ENCODE peak calls at places on chromosomes 11 and 22, in seven cellular contexts. L is brain microvascular endothelial cell; Y is CD8-positive, alpha-beta T cell; U is AG09309; R is uterus; X is right lobe of liver; F is fibroblast of the aortic adventitia. Q is an unnamed sample.

GRCh38 chr11:57515332-57516060 is at the start of gene SLC43A1:
- DNase-seq in L (peak), Y (no peak), U (no peak), R (peak), X (peak), F (peak), Q (peak)

GRCh38 chr22:44828193-44828592 is 75.8 kb downstream of the ARHGAP8 start:
- DNase-seq in L (no peak), Y (no peak), U (no peak), R (no peak), X (peak), F (no peak), Q (no peak)

GRCh38 chr11:47216141-47216798 is 1.5 kb downstream of the DDB2 start:
- DNase-seq in L (peak), Y (no peak), U (peak), R (peak), X (no peak), F (peak), Q (no peak)

GRCh38 chr11:124982043-124982442 is 28.0 kb downstream of the CCDC15 start:
- DNase-seq in L (no peak), Y (no peak), U (no peak), R (no peak), X (no peak), F (no peak), Q (no peak)

GRCh38 chr11:44754876-44755552 is 28.3 kb downstream of the TSPAN18 start:
- DNase-seq in L (no peak), Y (no peak), U (no peak), R (peak), X (no peak), F (no peak), Q (no peak)

GRCh38 chr11:100849009-100849913 is 162.2 kb downstream of the ARHGAP42 start:
- DNase-seq in L (peak), Y (no peak), U (peak), R (no peak), X (no peak), F (peak), Q (no peak)

GRCh38 chr11:18313985-18314763 is 7.8 kb downstream of the HPS5 start:
- DNase-seq in L (peak), Y (no peak), U (no peak), R (no peak), X (no peak), F (no peak), Q (no peak)

GRCh38 chr11:34929794-34930763 is 13.7 kb downstream of the PDHX start:
- DNase-seq in L (no peak), Y (no peak), U (no peak), R (no peak), X (peak), F (no peak), Q (no peak)

GRCh38 chr11:126169291-126169690 is 42.2 kb downstream of the RPUSD4 start:
- DNase-seq in L (no peak), Y (no peak), U (no peak), R (no peak), X (no peak), F (no peak), Q (no peak)

GRCh38 chr11:8658210-8658968 is 24.1 kb downstream of the TRIM66 start:
- DNase-seq in L (no peak), Y (no peak), U (no peak), R (no peak), X (no peak), F (peak), Q (no peak)

GRCh38 chr22:44697423-44698179 is 4.4 kb upstream of the PRR5 start:
- DNase-seq in L (peak), Y (peak), U (no peak), R (peak), X (peak), F (peak), Q (peak)

GRCh38 chr22:37016134-37016910 is 2.9 kb downstream of the TST start:
- DNase-seq in L (no peak), Y (no peak), U (no peak), R (no peak), X (no peak), F (no peak), Q (no peak)

GRCh38 chr22:50308986-50309600 is 1.6 kb upstream of the PLXNB2 start:
- DNase-seq in L (no peak), Y (no peak), U (no peak), R (no peak), X (no peak), F (no peak), Q (no peak)

GRCh38 chr11:60305906-60306619 is 21.0 kb upstream of the MS4A6E start:
- DNase-seq in L (peak), Y (no peak), U (no peak), R (no peak), X (no peak), F (no peak), Q (no peak)

GRCh38 chr11:75944515-75944914 is 129.5 kb downstream of the UVRAG start:
- DNase-seq in L (no peak), Y (no peak), U (no peak), R (no peak), X (no peak), F (no peak), Q (no peak)

GRCh38 chr11:118143661-118144185 is 8.9 kb downstream of the SCN4B start:
- DNase-seq in L (no peak), Y (no peak), U (no peak), R (no peak), X (no peak), F (no peak), Q (no peak)

GRCh38 chr11:5803982-5804381 is 4.7 kb upstream of the OR52N2 start:
- DNase-seq in L (no peak), Y (no peak), U (no peak), R (no peak), X (no peak), F (no peak), Q (no peak)

GRCh38 chr22:41969110-41969646 is at the start of gene SEPTIN3:
- DNase-seq in L (no peak), Y (no peak), U (no peak), R (no peak), X (no peak), F (no peak), Q (no peak)

GRCh38 chr11:31262761-31263160 is 106.8 kb downstream of the DCDC1 start:
- DNase-seq in L (no peak), Y (no peak), U (no peak), R (no peak), X (no peak), F (peak), Q (no peak)

GRCh38 chr11:2100361-2101170 is 38.6 kb downstream of the IGF2 start:
- DNase-seq in L (no peak), Y (no peak), U (no peak), R (no peak), X (peak), F (no peak), Q (no peak)

GRCh38 chr11:130181295-130182272 is 22.0 kb downstream of the ST14 start:
- DNase-seq in L (peak), Y (no peak), U (peak), R (no peak), X (peak), F (peak), Q (no peak)

GRCh38 chr11:101870510-101870909 is 44.3 kb upstream of the CEP126 start:
- DNase-seq in L (peak), Y (no peak), U (no peak), R (no peak), X (no peak), F (peak), Q (no peak)

GRCh38 chr22:42960146-42960509 is 54.8 kb downstream of the PACSIN2 start:
- DNase-seq in L (no peak), Y (no peak), U (no peak), R (no peak), X (no peak), F (no peak), Q (no peak)

GRCh38 chr11:46272816-46273427 is 4.5 kb upstream of the CREB3L1 start:
- DNase-seq in L (no peak), Y (no peak), U (no peak), R (peak), X (no peak), F (peak), Q (no peak)

GRCh38 chr22:17872491-17872890 is 98.2 kb upstream of the BID start:
- DNase-seq in L (no peak), Y (no peak), U (no peak), R (no peak), X (no peak), F (no peak), Q (no peak)

GRCh38 chr11:102223859-102224258 is 93.4 kb upstream of the BIRC3 start:
- DNase-seq in L (no peak), Y (no peak), U (no peak), R (no peak), X (no peak), F (peak), Q (no peak)

GRCh38 chr11:27701262-27702105 is 1.2 kb upstream of the BDNF start:
- DNase-seq in L (peak), Y (no peak), U (peak), R (no peak), X (no peak), F (peak), Q (no peak)

GRCh38 chr11:111063711-111064110 is 181.8 kb upstream of the POU2AF2 start:
- DNase-seq in L (no peak), Y (no peak), U (no peak), R (no peak), X (no peak), F (peak), Q (no peak)

GRCh38 chr11:126799974-126800373 is 200.6 kb downstream of the KIRREL3 start:
- DNase-seq in L (no peak), Y (no peak), U (peak), R (no peak), X (no peak), F (no peak), Q (no peak)

GRCh38 chr22:28229566-28230483 is 310.8 kb upstream of the PITPNB start:
- DNase-seq in L (peak), Y (no peak), U (no peak), R (no peak), X (no peak), F (peak), Q (no peak)

GRCh38 chr22:42433754-42434153 is 1.6 kb upstream of the NFAM1 start:
- DNase-seq in L (no peak), Y (no peak), U (no peak), R (no peak), X (no peak), F (no peak), Q (no peak)

GRCh38 chr11:84250834-84251613 is 964.9 kb upstream of the CCDC90B start:
- DNase-seq in L (no peak), Y (no peak), U (no peak), R (no peak), X (no peak), F (no peak), Q (no peak)

GRCh38 chr11:2891901-2892214 is 6.3 kb upstream of the CDKN1C start:
- DNase-seq in L (no peak), Y (no peak), U (no peak), R (peak), X (peak), F (peak), Q (no peak)

GRCh38 chr11:13277719-13278619 is at the start of gene BMAL1:
- DNase-seq in L (no peak), Y (peak), U (no peak), R (peak), X (peak), F (peak), Q (peak)

GRCh38 chr11:35747638-35748037 is 85.1 kb downstream of the TRIM44 start:
- DNase-seq in L (no peak), Y (no peak), U (no peak), R (no peak), X (no peak), F (no peak), Q (no peak)

GRCh38 chr11:110031171-110031570 is 62.0 kb upstream of the ZC3H12C start:
- DNase-seq in L (no peak), Y (no peak), U (no peak), R (no peak), X (no peak), F (no peak), Q (no peak)
- TF ChIP-seq CTCF in L (no peak), Y (no peak), U (no peak), R (no peak), X (no peak), F (no peak), Q (no peak)

GRCh38 chr11:11988862-11989261 is 19.6 kb downstream of the DKK3 start:
- DNase-seq in L (no peak), Y (no peak), U (no peak), R (no peak), X (no peak), F (no peak), Q (no peak)
- TF ChIP-seq CTCF in L (peak), Y (no peak), U (peak), R (no peak), X (no peak), F (peak), Q (peak)

GRCh38 chr11:67267188-67268035 is 1.1 kb downstream of the GRK2 start:
- DNase-seq in L (no peak), Y (no peak), U (no peak), R (peak), X (peak), F (no peak), Q (no peak)
- TF ChIP-seq CTCF in L (peak), Y (no peak), U (no peak), R (no peak), X (no peak), F (no peak), Q (no peak)

GRCh38 chr11:61555051-61555969 is 25.6 kb downstream of the SYT7 start:
- DNase-seq in L (no peak), Y (no peak), U (no peak), R (no peak), X (no peak), F (no peak), Q (no peak)
- TF ChIP-seq CTCF in L (peak), Y (no peak), U (no peak), R (no peak), X (no peak), F (peak), Q (peak)

DNA sequence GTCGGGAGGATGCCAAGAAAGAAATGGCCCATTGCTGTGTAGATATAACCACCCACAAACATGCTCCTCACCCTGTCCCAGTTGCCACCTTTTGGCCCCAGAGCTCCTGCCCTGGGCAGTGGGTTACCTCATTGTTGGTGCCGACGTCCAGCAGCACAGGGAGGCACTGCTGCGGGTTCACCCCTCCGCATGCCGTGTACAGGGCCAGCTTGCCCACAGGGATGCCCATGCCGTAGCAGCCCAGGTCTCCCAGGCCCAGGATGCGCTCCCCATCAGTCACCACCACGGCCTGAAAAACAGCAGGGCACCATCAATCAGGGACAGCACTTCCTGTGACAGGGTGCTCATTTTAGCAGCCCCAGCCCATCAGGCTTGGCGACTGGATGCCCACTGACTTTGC is 123.1 kb downstream of the CCDC81 start:
- DNase-seq in L (no peak), Y (no peak), U (no peak), R (no peak), X (no peak), F (no peak), Q (no peak)
- TF ChIP-seq CTCF in L (no peak), Y (no peak), U (no peak), R (no peak), X (no peak), F (no peak), Q (no peak)

GRCh38 chr11:103842795-103843194 is 193.6 kb upstream of the DDI1 start:
- DNase-seq in L (peak), Y (no peak), U (peak), R (no peak), X (no peak), F (peak), Q (no peak)

GRCh38 chr11:103849366-103849765 is 187.1 kb upstream of the DDI1 start:
- DNase-seq in L (no peak), Y (no peak), U (no peak), R (no peak), X (no peak), F (peak), Q (no peak)

GRCh38 chr11:103845331-103845730 is 191.1 kb upstream of the DDI1 start:
- DNase-seq in L (no peak), Y (no peak), U (no peak), R (no peak), X (no peak), F (peak), Q (no peak)

GRCh38 chr11:103842191-103842590 is 194.2 kb upstream of the DDI1 start:
- DNase-seq in L (no peak), Y (no peak), U (no peak), R (no peak), X (no peak), F (peak), Q (no peak)

GRCh38 chr11:103844327-103845215 is 191.9 kb upstream of the DDI1 start:
- DNase-seq in L (no peak), Y (no peak), U (no peak), R (no peak), X (no peak), F (no peak), Q (no peak)
- TF ChIP-seq CTCF in L (no peak), Y (no peak), U (no peak), R (no peak), X (no peak), F (no peak), Q (no peak)

DNA sequence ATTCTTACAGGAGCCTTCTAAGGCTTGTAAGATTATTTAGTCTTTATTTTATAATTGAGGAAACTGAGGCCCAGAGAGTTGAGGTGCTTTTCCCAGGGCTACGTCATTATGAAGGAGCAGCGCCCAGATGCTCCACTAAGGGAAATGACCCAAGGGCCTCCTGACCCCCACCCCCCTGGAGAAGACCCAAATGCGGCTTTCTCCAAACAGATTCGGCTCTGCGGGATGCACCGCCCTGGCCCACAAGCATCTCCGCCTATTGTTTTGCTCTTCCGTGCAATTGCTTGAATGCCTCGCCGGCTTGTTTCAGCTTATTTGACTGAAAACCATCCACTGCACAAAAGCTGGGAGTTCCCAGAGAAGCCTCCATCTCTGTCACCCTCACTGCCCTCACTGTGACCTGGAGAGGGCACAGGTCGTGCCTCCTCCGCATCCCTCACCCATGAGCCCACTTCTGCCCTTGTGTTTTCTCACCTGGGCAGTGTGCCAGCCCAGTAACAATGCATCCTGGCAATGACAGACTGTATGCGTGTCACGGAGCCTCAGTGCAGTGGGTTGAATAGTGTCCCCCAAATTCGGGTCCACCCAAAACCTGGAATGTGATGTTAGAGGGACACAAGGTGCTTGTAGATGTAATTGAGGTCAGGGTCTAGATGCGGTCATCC is 790.2 kb downstream of the TBC1D22A start:
- DNase-seq in L (no peak), Y (no peak), U (no peak), R (no peak), X (no peak), F (no peak), Q (no peak)
- TF ChIP-seq CTCF in L (no peak), Y (no peak), U (no peak), R (no peak), X (no peak), F (no peak), Q (no peak)